ENCODE peak calls at places on chromosomes 7 and 10, in four cellular contexts. R is AG04450, B is midbrain, F is SW480. D is an unnamed sample.

GRCh38 chr7:379456-380225 is 89.7 kb downstream of the FOXL3 start:
- DNase-seq in R (no peak), B (no peak), F (no peak), D (peak)

GRCh38 chr10:77763453-77764430 is 126.1 kb upstream of the KCNMA1 start:
- DNase-seq in R (no peak), B (no peak), F (no peak), D (peak)

GRCh38 chr7:104625956-104626355 is 297.6 kb downstream of the LHFPL3 start:
- DNase-seq in R (no peak), B (no peak), F (no peak), D (no peak)

GRCh38 chr7:44905002-44905635 is 19.8 kb upstream of the PURB start:
- DNase-seq in R (no peak), B (no peak), F (no peak), D (no peak)

GRCh38 chr7:46545790-46546189 is 624.7 kb upstream of the IGFBP3 start:
- DNase-seq in R (peak), B (no peak), F (peak), D (no peak)

GRCh38 chr10:78656815-78657621 is 411.7 kb upstream of the ZMIZ1 start:
- DNase-seq in R (no peak), B (peak), F (no peak), D (peak)

GRCh38 chr7:47379629-47380324 is 202.1 kb downstream of the TNS3 start:
- DNase-seq in R (peak), B (peak), F (peak), D (peak)

GRCh38 chr7:5596896-5597246 is 173.2 kb upstream of the TNRC18 start:
- DNase-seq in R (no peak), B (no peak), F (no peak), D (no peak)

GRCh38 chr7:66950763-66951162 is 29.7 kb downstream of the TMEM248 start:
- DNase-seq in R (no peak), B (peak), F (no peak), D (no peak)

GRCh38 chr10:5569568-5569967 is 44.8 kb downstream of the CALML3 start:
- DNase-seq in R (no peak), B (no peak), F (no peak), D (no peak)

GRCh38 chr7:17696422-17696821 is 243.9 kb downstream of the SNX13 start:
- DNase-seq in R (no peak), B (peak), F (peak), D (no peak)

GRCh38 chr7:151925446-151926335 is 30.6 kb upstream of the GALNTL5 start:
- DNase-seq in R (no peak), B (no peak), F (no peak), D (peak)

GRCh38 chr7:27933691-27934565 is 194.0 kb downstream of the TAX1BP1 start:
- DNase-seq in R (no peak), B (no peak), F (peak), D (no peak)

GRCh38 chr7:129169171-129169643 is 19.2 kb upstream of the SMO start:
- DNase-seq in R (no peak), B (peak), F (no peak), D (peak)

GRCh38 chr10:85157206-85157605 is 828.8 kb downstream of the CCSER2 start:
- DNase-seq in R (no peak), B (no peak), F (no peak), D (no peak)

GRCh38 chr7:33986951-33987948 is 81.9 kb downstream of the BMPER start:
- DNase-seq in R (peak), B (no peak), F (peak), D (no peak)

GRCh38 chr7:2611401-2611800 is 20.4 kb upstream of the TTYH3 start:
- DNase-seq in R (no peak), B (no peak), F (no peak), D (no peak)

GRCh38 chr10:97713351-97713827 is at the start of gene MARVELD1:
- DNase-seq in R (peak), B (no peak), F (peak), D (peak)

D was measured in colonic mucosa.